ENCODE peak calls at places on chromosomes 13 and 19, in ten cellular contexts. U is left cardiac atrium; K is ureter; A is stimulated activated CD4-positive, alpha-beta T cell treated with anti-CD3 and anti-CD28 coated beads, Interleukin-4, amount 100 ng/mL, for 48 hours; V is NAMALWA; J is CD4-positive, alpha-beta memory T cell; M is stimulated activated naive CD8-positive, alpha-beta T cell treated with anti-CD3 and anti-CD28 coated beads, Interleukin-15, Interleukin-2, amounts not matched to agents 100 U/mL and 50 U/mL, for 24 hours; B is left ventricle myocardium inferior; D is caudate nucleus; Q is NCI-H1694. I is an unnamed sample.

GRCh38 chr13:106561551-106562170 is 6.3 kb downstream of the ARGLU1 start:
- DNase-seq in U (peak), K (no peak), A (peak), V (no peak), J (peak), M (peak), B (no peak), D (no peak), Q (no peak), I (no peak)

GRCh38 chr13:99969934-99970760 is 1.4 kb downstream of the ZIC5 start:
- DNase-seq in U (no peak), K (peak), A (no peak), V (no peak), J (peak), M (peak), B (no peak), D (no peak), Q (peak), I (peak)

GRCh38 chr19:35509861-35510625 is 3.4 kb downstream of the DMKN start:
- DNase-seq in U (peak), K (peak), A (peak), V (peak), J (peak), M (peak), B (peak), D (no peak), Q (peak), I (peak)

GRCh38 chr19:28469544-28469943 is 743.4 kb downstream of the UQCRFS1 start:
- DNase-seq in U (no peak), K (no peak), A (no peak), V (no peak), J (no peak), M (no peak), B (no peak), D (no peak), Q (no peak), I (no peak)

GRCh38 chr13:112894673-112895481 is 74.1 kb upstream of the MCF2L start:
- DNase-seq in U (no peak), K (no peak), A (no peak), V (peak), J (no peak), M (no peak), B (peak), D (no peak), Q (no peak), I (no peak)

GRCh38 chr13:98476106-98476505 is 100.8 kb downstream of the STK24 start:
- DNase-seq in U (no peak), K (no peak), A (peak), V (no peak), J (peak), M (peak), B (no peak), D (no peak), Q (no peak), I (no peak)

GRCh38 chr13:52067237-52067636 is 42.7 kb downstream of the UTP14C start:
- DNase-seq in U (no peak), K (no peak), A (no peak), V (no peak), J (no peak), M (no peak), B (no peak), D (no peak), Q (no peak), I (no peak)

GRCh38 chr13:24505256-24505655 is 7.3 kb downstream of the PARP4 start:
- DNase-seq in U (no peak), K (no peak), A (no peak), V (no peak), J (no peak), M (no peak), B (no peak), D (no peak), Q (no peak), I (no peak)

GRCh38 chr13:97786510-97786909 is 167.0 kb upstream of the IPO5 start:
- DNase-seq in U (no peak), K (no peak), A (no peak), V (no peak), J (no peak), M (no peak), B (no peak), D (no peak), Q (no peak), I (no peak)

GRCh38 chr13:102128216-102128800 is 273.5 kb downstream of the FGF14 start:
- DNase-seq in U (no peak), K (no peak), A (no peak), V (peak), J (no peak), M (no peak), B (no peak), D (no peak), Q (no peak), I (no peak)

GRCh38 chr13:103884139-103884723 is 818.0 kb upstream of the SLC10A2 start:
- DNase-seq in U (no peak), K (no peak), A (no peak), V (no peak), J (no peak), M (no peak), B (no peak), D (no peak), Q (no peak), I (no peak)

GRCh38 chr13:113176822-113177221 is 18.4 kb downstream of the PROZ start:
- DNase-seq in U (no peak), K (no peak), A (no peak), V (no peak), J (no peak), M (no peak), B (no peak), D (no peak), Q (no peak), I (no peak)

GRCh38 chr13:36820222-36820621 is 1.2 kb downstream of the RFXAP start:
- DNase-seq in U (no peak), K (no peak), A (no peak), V (no peak), J (no peak), M (no peak), B (no peak), D (no peak), Q (no peak), I (no peak)

GRCh38 chr19:58170860-58171259 is 12.0 kb upstream of the ZNF274 start:
- DNase-seq in U (no peak), K (no peak), A (no peak), V (no peak), J (no peak), M (no peak), B (no peak), D (no peak), Q (no peak), I (no peak)

GRCh38 chr13:65808061-65808460 is 1422.1 kb downstream of the PCDH9 start:
- DNase-seq in U (no peak), K (no peak), A (no peak), V (no peak), J (no peak), M (no peak), B (no peak), D (no peak), Q (no peak), I (no peak)

GRCh38 chr19:35031072-35031881 is 1.0 kb downstream of the SCN1B start:
- DNase-seq in U (no peak), K (no peak), A (no peak), V (no peak), J (peak), M (no peak), B (peak), D (no peak), Q (no peak), I (no peak)

GRCh38 chr13:38228322-38228721 is 121.3 kb upstream of the UFM1 start:
- DNase-seq in U (no peak), K (no peak), A (no peak), V (no peak), J (no peak), M (no peak), B (no peak), D (no peak), Q (no peak), I (no peak)

GRCh38 chr19:35641515-35642151 is at the start of gene ETV2:
- DNase-seq in U (peak), K (no peak), A (no peak), V (peak), J (peak), M (peak), B (no peak), D (no peak), Q (no peak), I (no peak)

I was measured in NCI-H510A.